ENCODE peak calls at places on chromosome 7, in eight cellular contexts. I, M, U, N, Z, A, S and C are unnamed samples.
A peak's percentile ranks its signal among the peaks of the same experiment; 100 is the strongest.

GRCh38 chr7:73830872-73831655 is at the start of gene CLDN4:
- DNase-seq in A (no peak), I (no peak), U (no peak), N (no peak), M (no peak), Z (no peak), S (no peak), C (no peak)

GRCh38 chr7:1290262-1291039 is 57.8 kb downstream of the UNCX start:
- DNase-seq in M (peak; percentile 79), U (peak; percentile 63), Z (peak; percentile 3), A (no peak), N (no peak), I (peak; percentile 59), S (no peak), C (peak; percentile 32)

GRCh38 chr7:94577357-94577756 is 67.7 kb downstream of the CASD1 start:
- DNase-seq in Z (no peak), I (no peak), M (no peak), U (no peak), N (no peak), S (no peak), A (no peak), C (no peak)

GRCh38 chr7:112079671-112080070 is 126.5 kb downstream of the DOCK4 start:
- DNase-seq in Z (no peak), M (no peak), I (no peak), S (no peak), N (no peak), A (no peak), U (no peak), C (no peak)

GRCh38 chr7:130865408-130866236 is 131.6 kb upstream of the KLF14 start:
- DNase-seq in I (no peak), N (no peak), S (no peak), U (no peak), M (no peak), A (no peak), Z (peak; percentile 31), C (no peak)

GRCh38 chr7:2471396-2471795 is 4.8 kb downstream of the GRIFIN start:
- DNase-seq in A (no peak), N (no peak), I (no peak), Z (peak; percentile 34), S (no peak), M (no peak), U (no peak), C (no peak)

GRCh38 chr7:4959356-4959755 is 369 bp upstream of the MMD2 start:
- DNase-seq in Z (no peak), M (peak; percentile 27), I (no peak), U (no peak), A (no peak), N (no peak), S (no peak), C (no peak)

GRCh38 chr7:37031571-37032257 is 307.4 kb upstream of the AOAH start:
- DNase-seq in A (peak; percentile 49), U (peak; percentile 67), S (no peak), Z (peak; percentile 100), M (no peak), N (no peak), I (peak; percentile 99), C (no peak)